ENCODE peak calls at places on chromosomes 13 and 19, in six cellular contexts. F, J, M, D, S and X are unnamed samples.

GRCh38 chr13:57627663-57628062 is 3.9 kb upstream of the PCDH17 start:
- DNase-seq in F (no peak), J (no peak), M (no peak), D (peak), S (peak), X (peak)

GRCh38 chr13:44050450-44051063 is 170.9 kb downstream of the LACC1 start:
- DNase-seq in F (peak), J (no peak), M (no peak), D (no peak), S (peak), X (peak)

GRCh38 chr13:30915691-30916541 is 9.8 kb downstream of the MEDAG start:
- DNase-seq in F (no peak), J (no peak), M (no peak), D (no peak), S (no peak), X (no peak)

GRCh38 chr13:51246005-51246404 is 23.8 kb downstream of the FAM124A start:
- DNase-seq in F (no peak), J (no peak), M (no peak), D (no peak), S (no peak), X (no peak)

GRCh38 chr19:41528106-41528505 is 47.9 kb upstream of the CEACAM21 start:
- DNase-seq in F (no peak), J (no peak), M (no peak), D (no peak), S (peak), X (no peak)

GRCh38 chr13:109904218-109904617 is 117.8 kb upstream of the IRS2 start:
- DNase-seq in F (no peak), J (no peak), M (no peak), D (no peak), S (peak), X (no peak)

GRCh38 chr13:113561417-113562084 is 23.0 kb upstream of the TFDP1 start:
- DNase-seq in F (no peak), J (peak), M (peak), D (no peak), S (no peak), X (no peak)

GRCh38 chr19:28700176-28700575 is 512.8 kb downstream of the UQCRFS1 start:
- DNase-seq in F (no peak), J (no peak), M (no peak), D (no peak), S (no peak), X (no peak)

GRCh38 chr19:58237324-58237723 is 8.6 kb downstream of the ZNF544 start:
- DNase-seq in F (no peak), J (peak), M (no peak), D (no peak), S (no peak), X (no peak)

GRCh38 chr19:29083863-29084262 is 129.1 kb downstream of the UQCRFS1 start:
- DNase-seq in F (no peak), J (no peak), M (no peak), D (no peak), S (no peak), X (no peak)

GRCh38 chr19:45717131-45717982 is 13.3 kb downstream of the FBXO46 start:
- DNase-seq in F (peak), J (peak), M (peak), D (peak), S (peak), X (peak)

GRCh38 chr13:40688781-40689180 is 22.3 kb upstream of the FOXO1 start:
- DNase-seq in F (no peak), J (no peak), M (no peak), D (no peak), S (no peak), X (no peak)

GRCh38 chr13:59356607-59357006 is 807.1 kb downstream of the DIAPH3 start:
- DNase-seq in F (no peak), J (no peak), M (no peak), D (peak), S (peak), X (peak)

GRCh38 chr19:21740559-21740958 is 26.8 kb downstream of the ZNF100 start:
- DNase-seq in F (no peak), J (no peak), M (no peak), D (no peak), S (no peak), X (no peak)

GRCh38 chr19:1699386-1699785 is 47.0 kb upstream of the TCF3 start:
- DNase-seq in F (no peak), J (no peak), M (no peak), D (no peak), S (no peak), X (no peak)

GRCh38 chr19:33496496-33496895 is 25.1 kb downstream of the PEPD start:
- DNase-seq in F (no peak), J (peak), M (no peak), D (no peak), S (no peak), X (no peak)

GRCh38 chr19:51294211-51294976 is 17.1 kb upstream of the IGLON5 start:
- DNase-seq in F (no peak), J (no peak), M (peak), D (no peak), S (no peak), X (no peak)

GRCh38 chr13:50322006-50322405 is 306.8 kb downstream of the KCNRG start:
- DNase-seq in F (no peak), J (no peak), M (no peak), D (no peak), S (no peak), X (no peak)

GRCh38 chr19:23525265-23525862 is 130.1 kb upstream of the ZNF91 start:
- DNase-seq in F (no peak), J (no peak), M (no peak), D (no peak), S (no peak), X (no peak)

GRCh38 chr13:20069956-20070355 is 90.9 kb downstream of the GJA3 start:
- DNase-seq in F (no peak), J (no peak), M (no peak), D (no peak), S (no peak), X (no peak)

GRCh38 chr13:24218320-24218719 is 57.8 kb downstream of the SPATA13 start:
- DNase-seq in F (no peak), J (no peak), M (no peak), D (no peak), S (no peak), X (no peak)

GRCh38 chr19:4374451-4375163 is 25.7 kb downstream of the SH3GL1 start:
- DNase-seq in F (peak), J (peak), M (no peak), D (peak), S (peak), X (peak)

GRCh38 chr13:20145521-20145920 is 15.3 kb downstream of the GJA3 start:
- DNase-seq in F (no peak), J (no peak), M (peak), D (no peak), S (no peak), X (no peak)

GRCh38 chr13:111253334-111253872 is 67.0 kb upstream of the TEX29 start:
- DNase-seq in F (no peak), J (no peak), M (peak), D (no peak), S (peak), X (peak)

GRCh38 chr13:113637262-113638160 is 20.5 kb downstream of the ATP4B start:
- DNase-seq in F (no peak), J (no peak), M (no peak), D (no peak), S (no peak), X (no peak)

GRCh38 chr13:24619302-24619701 is 60.9 kb upstream of the ATP12A start:
- DNase-seq in F (no peak), J (no peak), M (no peak), D (no peak), S (no peak), X (no peak)

GRCh38 chr19:38429811-38430156 is 3.7 kb upstream of the RYR1 start:
- DNase-seq in F (no peak), J (no peak), M (no peak), D (no peak), S (no peak), X (no peak)

GRCh38 chr19:57720878-57721277 is 6.5 kb downstream of the ZNF671 start:
- DNase-seq in F (no peak), J (no peak), M (peak), D (no peak), S (no peak), X (no peak)

GRCh38 chr13:31038834-31039552 is 106.5 kb downstream of the TEX26 start:
- DNase-seq in F (no peak), J (no peak), M (no peak), D (peak), S (peak), X (no peak)

GRCh38 chr19:45739498-45740439 is 6.5 kb downstream of the MEIOSIN start:
- DNase-seq in F (no peak), J (no peak), M (no peak), D (no peak), S (no peak), X (no peak)

GRCh38 chr13:30173301-30173605 is 134.1 kb downstream of the KATNAL1 start:
- DNase-seq in F (no peak), J (no peak), M (no peak), D (no peak), S (no peak), X (peak)

GRCh38 chr19:33689886-33690285 is 68.1 kb downstream of the CHST8 start:
- DNase-seq in F (no peak), J (peak), M (no peak), D (no peak), S (no peak), X (no peak)

GRCh38 chr19:43806848-43807247 is 4.6 kb upstream of the LYPD5 start:
- DNase-seq in F (no peak), J (no peak), M (no peak), D (no peak), S (no peak), X (no peak)

GRCh38 chr19:1266818-1267440 is 2.2 kb upstream of the CIRBP start:
- DNase-seq in F (no peak), J (peak), M (peak), D (no peak), S (peak), X (peak)

GRCh38 chr19:15297416-15298224 is 34.7 kb downstream of the BRD4 start:
- DNase-seq in F (peak), J (no peak), M (no peak), D (peak), S (peak), X (peak)

GRCh38 chr13:29855009-29855408 is 4.6 kb upstream of the UBL3 start:
- DNase-seq in F (no peak), J (no peak), M (no peak), D (no peak), S (no peak), X (no peak)

GRCh38 chr13:69690999-69691398 is 416.6 kb upstream of the ATXN8OS start:
- DNase-seq in F (no peak), J (no peak), M (no peak), D (no peak), S (no peak), X (no peak)

GRCh38 chr13:45481688-45482087 is 16.9 kb downstream of the COG3 start:
- DNase-seq in F (peak), J (no peak), M (no peak), D (peak), S (no peak), X (no peak)

GRCh38 chr19:45104658-45105384 is 11.8 kb downstream of the PPP1R37 start:
- DNase-seq in F (no peak), J (no peak), M (no peak), D (no peak), S (no peak), X (no peak)

GRCh38 chr19:18070181-18070580 is 16.6 kb downstream of the IL12RB1 start:
- DNase-seq in F (no peak), J (no peak), M (no peak), D (peak), S (no peak), X (no peak)

GRCh38 chr19:18069383-18069782 is 17.4 kb downstream of the IL12RB1 start:
- DNase-seq in F (no peak), J (no peak), M (no peak), D (no peak), S (no peak), X (no peak)

GRCh38 chr19:18072335-18072734 is 14.4 kb downstream of the IL12RB1 start:
- DNase-seq in F (no peak), J (no peak), M (no peak), D (no peak), S (no peak), X (no peak)

GRCh38 chr19:18073197-18073596 is 13.5 kb downstream of the IL12RB1 start:
- DNase-seq in F (no peak), J (no peak), M (no peak), D (no peak), S (no peak), X (no peak)

DNA sequence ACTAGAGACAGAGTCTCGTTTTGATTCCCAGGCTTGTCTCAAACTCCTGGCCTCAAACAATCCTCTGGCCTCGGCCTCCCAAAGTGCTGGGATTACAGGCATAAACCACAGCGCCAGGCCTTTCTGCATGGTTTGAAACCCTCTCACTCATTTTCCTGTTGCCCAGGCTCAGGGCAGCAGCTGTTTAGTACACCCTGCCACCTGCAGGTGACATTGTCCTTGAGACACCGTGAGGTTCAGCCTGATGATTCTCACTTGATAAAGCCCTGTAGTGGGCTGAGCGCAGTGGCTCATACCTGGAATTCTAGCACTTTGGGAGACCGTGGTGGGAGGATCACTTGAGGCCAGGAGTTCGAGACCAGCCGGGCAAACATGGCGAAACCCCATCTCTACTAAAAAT is 12.5 kb downstream of the IL12RB1 start:
- DNase-seq in F (no peak), J (no peak), M (no peak), D (no peak), S (no peak), X (no peak)
- TF ChIP-seq CTCF in F (no peak), J (no peak), M (no peak), D (no peak), S (no peak), X (no peak)

GRCh38 chr13:75255653-75256052 is 226.3 kb downstream of the TBC1D4 start:
- DNase-seq in F (no peak), J (no peak), M (no peak), D (peak), S (no peak), X (no peak)

GRCh38 chr13:75263741-75264407 is 218.1 kb downstream of the TBC1D4 start:
- DNase-seq in F (no peak), J (no peak), M (no peak), D (peak), S (no peak), X (peak)

GRCh38 chr13:75256922-75257321 is 225.0 kb downstream of the TBC1D4 start:
- DNase-seq in F (peak), J (no peak), M (no peak), D (peak), S (peak), X (no peak)

GRCh38 chr13:75255159-75255558 is 226.8 kb downstream of the TBC1D4 start:
- DNase-seq in F (no peak), J (no peak), M (no peak), D (no peak), S (no peak), X (no peak)

GRCh38 chr13:75258159-75258782 is 223.7 kb downstream of the TBC1D4 start:
- DNase-seq in F (peak), J (no peak), M (no peak), D (peak), S (peak), X (peak)
- TF ChIP-seq CTCF in F (peak), J (peak), M (peak), D (peak), S (peak), X (peak)

GRCh38 chr13:32645854-32646253 is 59.6 kb downstream of the PDS5B start:
- DNase-seq in F (no peak), J (no peak), M (no peak), D (peak), S (no peak), X (no peak)

GRCh38 chr13:32647926-32648325 is 61.7 kb downstream of the PDS5B start:
- DNase-seq in F (no peak), J (no peak), M (no peak), D (no peak), S (no peak), X (no peak)

GRCh38 chr13:32650705-32651311 is 64.6 kb downstream of the PDS5B start:
- DNase-seq in F (peak), J (no peak), M (no peak), D (peak), S (peak), X (peak)
- TF ChIP-seq CTCF in F (peak), J (peak), M (peak), D (peak), S (peak), X (peak)

DNA sequence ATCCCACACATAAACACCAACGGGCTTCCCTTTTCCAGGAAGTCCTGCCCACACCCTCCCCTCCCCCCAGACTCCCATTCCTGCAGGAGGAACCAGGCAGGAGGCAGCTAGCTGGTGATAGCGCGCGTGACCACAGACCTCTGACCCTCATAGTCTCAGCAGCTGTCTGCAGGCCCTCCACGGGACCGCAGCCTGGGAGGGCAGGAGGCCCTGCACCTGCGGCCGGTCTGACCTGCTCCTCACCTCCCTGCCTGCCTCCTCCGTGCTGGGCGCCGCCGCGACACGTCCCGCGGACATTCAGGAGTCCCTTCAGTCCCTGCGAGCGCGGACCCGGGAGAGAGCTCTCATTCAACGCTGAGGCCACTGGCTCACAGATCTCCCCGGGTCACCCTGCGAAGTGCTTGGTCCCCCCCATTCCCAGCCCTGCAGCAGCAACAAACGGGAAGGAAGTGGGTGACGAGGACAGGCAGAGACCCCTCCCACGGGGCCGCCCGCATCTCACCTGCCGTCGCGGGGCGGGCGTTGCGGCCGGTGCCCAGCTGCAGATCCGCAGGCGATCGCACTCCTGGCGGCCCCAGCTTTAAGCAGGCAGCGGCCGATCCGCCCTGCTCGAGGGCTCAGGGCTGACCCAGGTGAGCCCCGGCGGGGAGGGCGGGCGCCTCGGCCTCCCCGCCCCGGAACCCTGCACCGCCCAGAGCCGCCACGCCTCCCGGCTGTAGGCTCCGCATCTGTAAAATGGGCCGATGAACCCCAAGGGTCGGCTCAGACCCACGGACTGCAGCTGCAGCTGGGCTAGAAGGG is 1.1 kb upstream of the ACP5 start:
- DNase-seq in F (no peak), J (peak), M (peak), D (no peak), S (no peak), X (no peak)
- TF ChIP-seq CTCF in F (no peak), J (no peak), M (no peak), D (no peak), S (no peak), X (no peak)

DNA sequence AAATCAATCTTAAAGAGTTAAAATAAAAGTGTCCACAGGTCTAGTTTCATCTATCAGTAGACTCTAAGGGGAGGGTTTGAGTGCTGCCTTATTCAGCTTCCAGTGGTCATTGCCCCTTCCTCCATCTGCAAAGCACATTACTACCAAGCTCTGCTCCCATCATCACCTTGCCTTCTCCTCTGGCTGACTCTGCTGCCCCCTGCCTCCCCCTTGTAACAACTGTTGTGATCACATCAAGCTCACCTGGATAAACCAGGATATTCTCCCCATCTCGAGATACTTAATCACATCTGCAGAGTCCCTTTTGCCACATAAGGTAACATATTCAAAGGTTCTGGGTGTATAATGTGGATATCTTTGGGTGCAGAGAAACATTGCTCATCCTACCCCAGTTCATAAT is 43.3 kb upstream of the GPC6 start:
- DNase-seq in F (no peak), J (no peak), M (peak), D (no peak), S (peak), X (no peak)
- TF ChIP-seq CTCF in F (no peak), J (no peak), M (peak), D (no peak), S (no peak), X (no peak)

GRCh38 chr19:6270076-6270745 is 9.6 kb downstream of the MLLT1 start:
- DNase-seq in F (no peak), J (no peak), M (no peak), D (no peak), S (no peak), X (no peak)

GRCh38 chr19:6270822-6271221 is 9.0 kb downstream of the MLLT1 start:
- DNase-seq in F (no peak), J (no peak), M (no peak), D (no peak), S (no peak), X (no peak)

GRCh38 chr19:6271721-6272410 is 7.9 kb downstream of the MLLT1 start:
- DNase-seq in F (no peak), J (peak), M (no peak), D (peak), S (no peak), X (peak)

GRCh38 chr19:6272411-6272791 is 7.4 kb downstream of the MLLT1 start:
- DNase-seq in F (no peak), J (no peak), M (no peak), D (no peak), S (no peak), X (no peak)

DNA sequence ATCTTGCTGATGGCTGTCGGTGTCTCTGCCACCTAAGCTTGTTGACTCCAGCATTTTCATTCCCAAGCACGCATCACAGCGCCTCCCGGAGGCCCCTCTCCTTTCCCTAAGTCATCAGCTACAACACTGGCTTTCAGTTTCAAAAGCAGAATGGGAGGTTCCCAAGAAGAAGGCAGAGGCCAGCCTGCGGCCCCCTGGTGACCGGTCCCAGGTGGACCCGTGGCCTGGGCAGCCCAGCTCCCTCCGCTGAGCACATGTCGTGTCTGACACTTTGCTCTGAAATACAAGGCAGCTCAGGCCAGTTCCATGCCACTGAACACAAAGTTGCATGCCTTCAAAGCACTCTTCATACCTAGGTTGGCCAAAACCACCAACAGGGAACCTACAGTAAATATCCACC is 8.5 kb downstream of the MLLT1 start:
- DNase-seq in F (no peak), J (no peak), M (no peak), D (peak), S (no peak), X (peak)
- TF ChIP-seq CTCF in F (no peak), J (no peak), M (peak), D (peak), S (no peak), X (peak)